ENCODE peak calls at places on chromosomes 11 and 22, in nine cellular contexts. V is heart left ventricle, G is colonic mucosa, O is AG10803, Y is ascending aorta, I is GM12864, M is upper lobe of right lung, K is OCI-LY7, Z is fibroblast of lung. J is an unnamed sample.

GRCh38 chr11:27698872-27699241 is 1.4 kb downstream of the BDNF start:
- DNase-seq in V (peak), Z (peak), Y (peak), I (peak), M (peak), K (peak), G (peak), O (peak), J (peak)

GRCh38 chr11:128726464-128727139 is 32.7 kb downstream of the FLI1 start:
- DNase-seq in I (no peak), V (no peak), Z (no peak), M (no peak), Y (no peak), K (peak), O (no peak), G (no peak), J (no peak)

GRCh38 chr11:120467627-120468026 is 43.9 kb upstream of the GRIK4 start:
- DNase-seq in Y (no peak), V (no peak), M (no peak), K (no peak), Z (peak), G (no peak), I (no peak), O (no peak), J (no peak)

GRCh38 chr11:33387996-33388395 is 130.8 kb downstream of the HIPK3 start:
- DNase-seq in Y (no peak), K (peak), G (no peak), I (peak), M (no peak), V (no peak), Z (no peak), O (no peak), J (peak)

GRCh38 chr11:131615611-131616010 is 245.2 kb downstream of the NTM start:
- DNase-seq in I (no peak), G (no peak), V (no peak), Y (no peak), O (no peak), Z (peak), M (no peak), K (no peak), J (no peak)

GRCh38 chr11:117693344-117693743 is 103.7 kb downstream of the DSCAML1 start:
- DNase-seq in K (no peak), G (no peak), V (no peak), M (no peak), Y (no peak), Z (no peak), I (no peak), O (no peak), J (no peak)

GRCh38 chr22:35314161-35314942 is 14.7 kb downstream of the TOM1 start:
- DNase-seq in V (peak), Z (no peak), M (peak), I (no peak), O (no peak), G (peak), K (no peak), Y (no peak), J (no peak)

GRCh38 chr11:103907548-103908455 is 128.6 kb upstream of the DDI1 start:
- DNase-seq in G (no peak), O (peak), Y (no peak), K (peak), I (no peak), Z (peak), M (no peak), V (no peak), J (no peak)

GRCh38 chr22:46504586-46504985 is 32.8 kb downstream of the CELSR1 start:
- DNase-seq in O (no peak), V (no peak), M (no peak), G (no peak), Y (no peak), I (no peak), Z (peak), K (no peak), J (no peak)

GRCh38 chr22:44658371-44658953 is 43.5 kb upstream of the PRR5 start:
- DNase-seq in K (no peak), O (peak), G (no peak), V (peak), M (peak), I (no peak), Z (peak), Y (no peak), J (no peak)

GRCh38 chr11:12723410-12724297 is 49.4 kb downstream of the TEAD1 start:
- DNase-seq in O (no peak), V (no peak), I (no peak), M (no peak), G (peak), K (no peak), Z (peak), Y (no peak), J (no peak)

GRCh38 chr22:42397332-42398246 is 34.6 kb downstream of the NFAM1 start:
- DNase-seq in Y (peak), O (no peak), V (peak), K (peak), G (no peak), Z (no peak), M (no peak), I (peak), J (peak)

GRCh38 chr11:60844045-60844869 is 2.3 kb downstream of the CCDC86 start:
- DNase-seq in V (no peak), I (no peak), G (no peak), O (peak), M (no peak), K (no peak), Y (no peak), Z (peak), J (no peak)

GRCh38 chr22:30047364-30047738 is 32.9 kb upstream of the HORMAD2 start:
- DNase-seq in Y (no peak), G (no peak), O (peak), I (no peak), V (no peak), K (peak), M (no peak), Z (no peak), J (no peak)

GRCh38 chr11:47220401-47220821 is 5.6 kb downstream of the DDB2 start:
- DNase-seq in K (no peak), O (peak), Z (peak), Y (no peak), G (no peak), M (no peak), V (no peak), I (no peak), J (no peak)

GRCh38 chr22:26534874-26535470 is 22.7 kb upstream of the TFIP11 start:
- DNase-seq in Y (no peak), Z (no peak), G (no peak), O (no peak), K (peak), V (no peak), I (peak), M (no peak), J (peak)
- H3K4me3 ChIP-seq in Y (no peak), Z (no peak), G (no peak), O (no peak), K (peak), V (no peak), I (no peak), M (no peak), J (no peak)

DNA sequence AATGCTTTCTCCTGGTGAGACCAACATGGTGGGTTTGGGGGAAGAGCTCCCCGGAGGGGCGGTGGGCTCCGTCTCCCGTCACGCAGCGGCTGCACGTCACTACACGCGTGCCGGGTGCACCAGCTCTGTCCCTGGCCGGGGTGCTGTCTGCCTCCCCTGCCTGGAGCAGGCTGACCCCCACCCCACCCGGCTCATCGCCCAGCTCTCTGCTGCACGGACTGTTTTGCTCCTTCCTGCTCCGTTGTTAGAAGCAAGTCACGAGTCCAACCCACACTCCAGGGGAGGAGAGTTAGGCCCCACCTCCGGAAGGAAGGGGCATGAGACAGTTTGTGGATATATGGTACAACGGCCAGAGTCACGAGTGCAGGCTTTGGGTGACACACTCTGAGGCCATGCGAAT is 364.9 kb downstream of the BRD1 start:
- DNase-seq in M (no peak), V (no peak), Y (no peak), I (no peak), K (no peak), G (no peak), O (no peak), Z (no peak), J (no peak)
- H3K4me3 ChIP-seq in M (no peak), V (no peak), Y (no peak), I (no peak), K (no peak), G (no peak), O (no peak), Z (no peak), J (no peak)

GRCh38 chr11:44595964-44596381 is 30.5 kb downstream of the CD82 start:
- DNase-seq in Z (peak), I (no peak), Y (no peak), G (no peak), V (peak), M (no peak), O (peak), K (no peak), J (no peak)

GRCh38 chr11:44597358-44598009 is 32.0 kb downstream of the CD82 start:
- DNase-seq in Z (no peak), Y (no peak), V (no peak), I (no peak), G (no peak), K (no peak), O (no peak), M (no peak), J (no peak)

GRCh38 chr11:44595006-44595405 is 29.5 kb downstream of the CD82 start:
- DNase-seq in M (no peak), Z (no peak), V (no peak), Y (no peak), I (no peak), O (no peak), K (no peak), G (no peak), J (no peak)

GRCh38 chr11:44598831-44599230 is 33.4 kb downstream of the CD82 start:
- DNase-seq in I (no peak), O (no peak), V (no peak), G (no peak), Y (no peak), K (no peak), Z (no peak), M (no peak), J (no peak)

GRCh38 chr11:44596541-44597276 is 31.2 kb downstream of the CD82 start:
- DNase-seq in I (no peak), V (no peak), Y (no peak), K (peak), G (no peak), M (no peak), Z (peak), O (no peak), J (peak)
- H3K4me3 ChIP-seq in I (peak), V (no peak), Y (no peak), K (peak), G (no peak), M (no peak), Z (no peak), O (no peak), J (peak)

GRCh38 chr11:74462009-74462408 is 5.3 kb downstream of the KCNE3 start:
- DNase-seq in K (no peak), I (no peak), G (peak), Y (peak), Z (no peak), M (peak), O (peak), V (peak), J (no peak)
- H3K4me3 ChIP-seq in K (no peak), I (no peak), G (no peak), Y (peak), Z (no peak), M (peak), O (peak), V (no peak), J (no peak)

DNA sequence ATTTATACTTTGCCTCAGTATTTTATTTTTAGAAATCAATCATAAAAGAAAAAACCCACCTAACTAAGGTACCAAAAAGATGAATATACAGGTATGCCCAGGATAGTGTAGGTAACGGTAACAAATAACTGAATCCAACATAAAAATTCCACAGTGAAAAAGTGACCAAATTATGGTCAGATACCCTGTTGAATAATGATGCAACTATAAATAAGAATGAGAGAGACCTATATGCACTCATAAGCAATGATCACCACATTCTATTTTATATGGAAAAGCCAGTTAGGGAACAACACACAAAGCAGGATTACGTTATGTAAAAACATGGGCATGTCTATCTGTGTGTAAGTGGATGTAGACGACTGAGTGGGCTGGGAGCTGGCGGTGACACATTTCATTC is 7.0 kb upstream of the ZNF74 start:
- DNase-seq in K (no peak), V (no peak), M (no peak), Y (no peak), I (no peak), G (no peak), O (no peak), Z (no peak), J (no peak)
- H3K4me3 ChIP-seq in K (no peak), V (no peak), M (no peak), Y (no peak), I (no peak), G (no peak), O (no peak), Z (no peak), J (no peak)

GRCh38 chr11:109390752-109391151 is 31.2 kb upstream of the C11orf87 start:
- DNase-seq in M (no peak), V (no peak), G (no peak), Y (no peak), Z (no peak), I (no peak), K (no peak), O (no peak), J (no peak)
- H3K4me3 ChIP-seq in M (no peak), V (no peak), G (no peak), Y (no peak), Z (no peak), I (no peak), K (no peak), O (no peak), J (no peak)

DNA sequence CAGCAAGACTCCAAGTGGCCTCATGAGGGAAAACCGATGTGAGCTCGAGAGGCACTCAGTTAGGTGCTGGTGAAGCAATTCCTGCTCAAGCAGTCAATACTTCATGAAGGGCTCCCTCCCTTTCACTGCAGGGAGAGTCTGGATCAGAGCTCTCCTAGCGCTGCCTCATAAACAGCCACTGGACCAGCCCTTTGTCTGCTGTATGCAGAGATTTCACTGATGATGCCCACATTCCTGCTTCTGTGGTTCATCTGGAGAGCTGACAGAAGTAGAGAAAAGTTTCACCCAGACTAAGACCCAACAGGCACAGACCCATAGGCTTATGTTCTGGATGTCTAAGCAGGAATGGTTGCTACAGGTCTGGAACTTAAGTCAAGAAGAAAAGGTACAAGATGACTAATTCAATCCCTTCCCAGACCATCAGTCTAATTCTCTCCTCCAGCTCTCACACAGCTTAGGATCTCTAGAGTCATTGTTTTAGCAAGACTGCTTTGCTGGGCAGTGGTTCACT is 4.0 kb downstream of the UCP2 start:
- DNase-seq in I (no peak), V (no peak), Y (no peak), O (peak), M (peak), K (no peak), G (no peak), Z (peak), J (no peak)
- H3K4me3 ChIP-seq in I (no peak), V (no peak), Y (no peak), O (no peak), M (no peak), K (no peak), G (no peak), Z (no peak), J (no peak)

DNA sequence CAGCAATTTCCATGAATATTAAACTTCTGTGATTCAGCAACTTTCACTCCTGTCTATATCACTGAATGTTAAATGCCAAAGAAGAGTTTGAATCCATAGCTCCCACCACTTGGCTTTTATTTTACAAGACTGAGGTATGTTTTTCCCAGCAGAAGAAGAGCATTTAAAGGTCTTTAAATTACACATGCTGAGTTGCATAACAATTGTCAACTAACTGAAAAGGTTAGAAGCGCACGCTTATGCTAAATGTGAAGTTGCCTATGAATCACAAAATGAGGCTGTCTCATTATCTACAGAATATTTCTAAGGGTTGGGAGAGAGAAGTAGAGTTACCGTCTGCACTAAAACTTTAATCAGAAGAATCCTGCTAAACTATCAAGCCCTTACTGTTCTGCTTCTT is 1086.3 kb downstream of the FAM181B start:
- DNase-seq in O (no peak), Z (no peak), K (no peak), M (no peak), G (no peak), V (no peak), Y (no peak), I (no peak), J (no peak)
- H3K4me3 ChIP-seq in O (no peak), Z (no peak), K (no peak), M (no peak), G (no peak), V (no peak), Y (no peak), I (no peak), J (no peak)

GRCh38 chr11:19419021-19419750 is 178.4 kb upstream of the E2F8 start:
- DNase-seq in Z (peak), I (no peak), K (no peak), O (peak), V (no peak), G (no peak), M (no peak), Y (no peak), J (no peak)
- H3K4me3 ChIP-seq in Z (no peak), I (no peak), K (no peak), O (no peak), V (no peak), G (no peak), M (no peak), Y (no peak), J (no peak)

DNA sequence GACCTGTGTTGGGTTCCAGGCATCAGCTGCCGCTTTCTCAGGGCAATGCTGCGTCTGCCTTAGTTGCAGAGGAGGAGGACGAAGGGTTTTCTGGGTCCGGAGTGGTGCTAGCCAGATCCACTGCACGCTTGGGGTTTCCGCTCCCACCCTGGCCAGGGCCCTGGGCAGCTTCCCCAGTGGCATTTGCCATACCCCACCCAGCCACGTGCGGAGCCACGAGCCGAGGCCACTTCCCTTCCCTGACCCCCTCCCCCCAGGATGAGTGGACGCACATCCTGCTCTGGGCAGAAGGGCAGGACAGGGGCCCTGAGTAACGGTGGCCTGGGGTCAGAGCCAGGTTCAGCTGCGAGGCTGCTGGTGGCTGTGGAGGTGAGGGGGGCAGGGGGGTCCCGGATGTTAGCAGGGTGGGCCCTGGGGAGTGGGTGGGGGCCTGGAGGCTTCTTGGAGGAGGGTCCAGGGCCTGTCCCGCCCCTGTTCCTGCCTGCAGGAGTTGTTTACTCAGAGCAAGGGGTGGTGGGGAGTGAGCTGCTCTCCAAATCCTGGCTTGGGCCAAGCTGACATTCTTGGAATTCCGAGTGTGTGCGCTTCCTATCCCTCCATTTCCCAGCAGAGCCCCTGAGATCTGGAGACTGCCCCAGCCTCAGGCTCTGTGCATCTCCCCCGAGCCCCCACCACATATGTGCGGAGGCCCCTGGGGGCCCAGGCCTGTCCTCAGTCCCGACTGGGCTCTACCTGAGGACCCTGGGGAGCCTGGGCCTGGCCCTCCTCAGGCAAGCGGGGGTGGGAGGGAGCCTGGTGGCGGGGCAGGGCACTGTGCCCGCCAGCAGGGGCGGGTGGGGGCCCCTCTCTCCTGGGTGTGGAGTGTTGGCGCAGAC is 1.4 kb downstream of the TSPAN4 start:
- DNase-seq in O (peak), I (no peak), Y (peak), V (peak), M (peak), Z (peak), K (no peak), G (peak), J (no peak)
- H3K4me3 ChIP-seq in O (peak), I (no peak), Y (peak), V (peak), M (peak), Z (peak), K (peak), G (peak), J (peak)

J was measured in GM06990.